ENCODE peak calls at places on chromosomes 1 and 21, in five cellular contexts. Y, H, P, N and J are unnamed samples.

GRCh38 chr1:207811920-207812720 is 60.3 kb downstream of the CD46 start:
- DNase-seq in H (peak; percentile 57), N (peak; percentile 70), P (no peak), Y (no peak), J (peak; percentile 20)

GRCh38 chr1:245804696-245805095 is 649.9 kb downstream of the KIF26B start:
- DNase-seq in H (peak; percentile 20), Y (no peak), N (no peak), P (no peak), J (no peak)

GRCh38 chr1:180131510-180131909 is 23.2 kb upstream of the QSOX1 start:
- DNase-seq in P (no peak), H (no peak), Y (no peak), N (no peak), J (no peak)

GRCh38 chr1:107943694-107944093 is 21.3 kb downstream of the VAV3 start:
- DNase-seq in P (no peak), Y (no peak), H (no peak), N (no peak), J (no peak)

GRCh38 chr1:165949335-165950130 is 122.1 kb downstream of the UCK2 start:
- DNase-seq in P (no peak), H (peak; percentile 73), N (no peak), Y (no peak), J (no peak)

GRCh38 chr1:226738995-226739695 is at the start of gene ITPKB:
- DNase-seq in Y (no peak), N (peak; percentile 38), H (peak; percentile 54), P (no peak), J (no peak)

GRCh38 chr1:59043796-59044195 is 253.1 kb upstream of the FGGY start:
- DNase-seq in Y (no peak), N (no peak), H (no peak), P (no peak), J (no peak)

GRCh38 chr1:165481820-165482532 is 37.0 kb upstream of the RXRG start:
- DNase-seq in Y (peak; percentile 28), N (no peak), P (no peak), H (no peak), J (no peak)

GRCh38 chr1:33443067-33443704 is 12.3 kb upstream of the PHC2 start:
- DNase-seq in Y (no peak), P (no peak), N (no peak), H (no peak), J (no peak)

GRCh38 chr1:72186733-72187307 is 95.5 kb downstream of the NEGR1 start:
- DNase-seq in H (no peak), N (peak; percentile 5), P (no peak), Y (no peak), J (no peak)

GRCh38 chr1:154463512-154463990 is 38.5 kb upstream of the TDRD10 start:
- DNase-seq in Y (no peak), H (no peak), N (no peak), P (peak; percentile 46), J (no peak)

GRCh38 chr21:34126269-34126668 is 52.9 kb downstream of the MRPS6 start:
- DNase-seq in P (no peak), H (no peak), N (no peak), Y (no peak), J (no peak)

GRCh38 chr21:41671212-41671762 is 95.6 kb downstream of the RIPK4 start:
- DNase-seq in Y (no peak), N (no peak), H (no peak), P (no peak), J (no peak)

GRCh38 chr21:28104346-28104745 is 888.3 kb downstream of the LTN1 start:
- DNase-seq in N (peak; percentile 57), P (no peak), Y (no peak), H (no peak), J (no peak)

GRCh38 chr1:243475966-243476365 is 220.1 kb downstream of the SDCCAG8 start:
- DNase-seq in Y (no peak), N (no peak), P (no peak), H (peak; percentile 71), J (peak; percentile 68)
- H3K4me1 ChIP-seq in Y (no peaks in the 10 kb centered on the region), N (no peaks in the 10 kb centered on the region), P (peaks cover 7% of the 10 kb centered on the region), H (peaks cover 22% of the 10 kb centered on the region), J (peaks cover 2% of the 10 kb centered on the region)

GRCh38 chr1:145690587-145691558 is 16.3 kb downstream of the PDZK1 start:
- DNase-seq in N (no peak), H (no peak), P (peak; percentile 51), Y (no peak), J (peak; percentile 23)
- TF ChIP-seq YY1 in N (no peak), H (no peak), P (no peak), Y (no peak), J (no peak)

DNA sequence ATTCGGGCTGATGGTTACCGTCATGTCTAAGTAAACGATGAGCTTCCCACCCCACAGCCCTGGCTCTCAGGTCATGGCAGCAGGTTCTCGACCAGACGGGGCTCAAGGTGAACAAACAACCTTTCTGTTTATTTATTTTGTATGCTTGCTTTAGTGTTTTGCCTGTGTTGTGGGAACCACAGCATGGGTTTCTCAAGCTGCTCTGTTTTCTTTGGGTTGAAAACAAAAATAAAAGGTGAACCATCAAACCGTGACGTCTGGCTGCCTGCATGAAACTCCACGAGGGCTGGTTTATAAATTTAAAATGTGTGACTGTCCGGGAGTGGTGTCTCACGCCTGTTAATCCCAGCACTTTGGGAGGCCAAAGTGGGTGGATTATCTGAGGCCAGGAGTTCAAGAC is 28.0 kb downstream of the TMEM51 start:
- DNase-seq in N (no peak), Y (no peak), H (no peak), P (peak; percentile 45), J (no peak)
- H3K4me1 ChIP-seq in N (peaks cover 11% of the 10 kb centered on the region), Y (peaks cover 49% of the 10 kb centered on the region), H (peaks cover 4% of the 10 kb centered on the region), P (peaks cover 21% of the 10 kb centered on the region), J (peaks cover 5% of the 10 kb centered on the region)

GRCh38 chr1:240516069-240516468 is 95.9 kb downstream of the GREM2 start:
- DNase-seq in N (no peak), H (no peak), P (no peak), Y (no peak), J (no peak)
- TF ChIP-seq YY1 in N (no peak), H (no peak), P (no peak), Y (no peak), J (no peak)

DNA sequence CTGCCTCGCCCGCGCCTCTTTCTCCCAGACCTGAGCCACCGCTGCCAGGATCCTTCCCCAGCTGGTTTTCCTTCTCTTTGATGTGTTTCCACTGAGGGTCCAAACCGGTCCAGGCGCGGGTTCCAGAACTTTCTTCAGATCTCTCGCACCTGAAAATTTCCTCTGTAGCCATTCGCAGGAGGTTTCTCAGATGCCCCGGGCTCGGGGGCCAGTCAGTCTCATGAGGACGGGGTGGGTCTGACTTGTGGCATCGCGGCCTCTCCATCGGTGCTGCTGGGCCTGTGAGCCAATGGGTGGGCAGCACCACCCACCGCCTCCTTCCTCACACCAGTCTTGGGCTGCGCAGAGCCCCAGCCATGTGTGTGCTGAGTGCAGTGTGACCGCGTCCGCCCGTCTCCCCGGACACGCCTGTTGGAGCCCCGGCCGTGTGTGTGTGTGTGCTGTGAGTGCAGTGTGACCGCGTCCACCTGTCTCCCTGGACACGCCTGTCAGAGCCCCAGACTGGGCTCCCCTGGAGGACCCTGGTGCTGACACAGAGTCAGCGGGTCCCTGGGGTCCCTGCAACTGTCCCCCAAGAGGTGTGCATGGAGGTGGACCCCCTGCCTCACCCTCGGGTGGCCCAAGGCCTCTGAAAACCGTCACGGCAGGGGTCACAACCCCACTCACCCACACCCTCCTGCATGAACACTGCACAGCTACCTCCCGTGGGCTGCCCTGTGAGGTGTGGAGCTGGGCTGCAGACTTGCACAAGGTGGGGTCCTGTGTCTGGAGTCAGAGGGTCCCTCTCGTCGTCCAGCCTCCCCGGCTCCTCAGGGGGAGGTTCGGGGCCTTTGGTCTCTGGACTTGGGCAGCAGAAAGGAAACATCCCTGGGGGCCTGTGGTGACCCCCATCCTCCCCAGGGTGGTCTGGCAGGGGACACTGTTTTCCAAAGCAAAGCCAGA is 20.2 kb downstream of the COL18A1 start:
- DNase-seq in Y (no peak), N (no peak), H (no peak), P (no peak), J (no peak)
- H3K4me1 ChIP-seq in Y (peaks cover 33% of the 10 kb centered on the region), N (peaks cover 12% of the 10 kb centered on the region), H (peaks cover 32% of the 10 kb centered on the region), P (no peaks in the 10 kb centered on the region), J (peaks cover 71% of the 10 kb centered on the region)

DNA sequence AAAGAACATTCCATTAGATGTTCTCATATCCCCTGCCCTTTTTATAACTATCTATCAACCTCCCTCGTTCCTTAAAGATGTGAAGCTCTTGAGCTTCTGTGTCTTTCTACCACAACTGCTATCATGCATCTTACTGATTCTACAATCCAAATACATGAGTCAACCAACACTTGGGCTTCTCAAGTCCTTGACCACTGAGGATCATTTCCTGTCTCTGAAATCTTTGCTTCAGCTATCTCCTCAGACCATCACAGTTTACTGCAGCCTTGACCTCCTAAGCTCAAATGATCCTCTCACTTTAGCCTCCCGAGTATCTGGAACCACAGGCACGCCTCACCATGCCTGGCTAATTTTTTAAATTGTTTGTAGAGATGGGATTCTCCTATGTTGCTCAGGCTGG is 75.2 kb downstream of the FMO4 start:
- DNase-seq in H (no peak), Y (no peak), N (no peak), P (no peak), J (no peak)
- TF ChIP-seq YY1 in H (no peak), Y (no peak), N (no peak), P (no peak), J (no peak)

GRCh38 chr1:39960461-39960958 is 5.6 kb downstream of the MFSD2A start:
- DNase-seq in H (no peak), P (peak; percentile 58), N (peak; percentile 55), Y (no peak), J (no peak)
- H3K4me1 ChIP-seq in H (peaks cover 5% of the 10 kb centered on the region), P (peaks cover 22% of the 10 kb centered on the region), N (no peaks in the 10 kb centered on the region), Y (peaks cover 7% of the 10 kb centered on the region), J (peaks cover 21% of the 10 kb centered on the region)

GRCh38 chr1:85240659-85241058 is 18.8 kb downstream of the C1orf52 start:
- DNase-seq in P (no peak), N (no peak), H (no peak), Y (no peak), J (no peak)

GRCh38 chr1:85244271-85245053 is 15.0 kb downstream of the C1orf52 start:
- DNase-seq in Y (no peak), H (no peak), P (no peak), N (peak; percentile 21), J (no peak)

GRCh38 chr1:85237613-85238012 is 21.8 kb downstream of the C1orf52 start:
- DNase-seq in N (no peak), H (no peak), P (no peak), Y (no peak), J (no peak)

GRCh38 chr1:85243336-85243735 is 16.1 kb downstream of the C1orf52 start:
- DNase-seq in N (no peak), P (no peak), H (no peak), Y (no peak), J (no peak)

GRCh38 chr1:85240174-85240601 is 19.3 kb downstream of the C1orf52 start:
- DNase-seq in Y (no peak), H (no peak), P (no peak), N (no peak), J (no peak)
- TF ChIP-seq YY1 in Y (no peak), H (no peak), P (no peak), N (no peak), J (no peak)